ENCODE peak calls at places on chromosomes 6 and 20, in nine cellular contexts. D is body of pancreas; I is right cardiac atrium; Q is CD4-positive, alpha-beta memory T cell; J is mucosa of descending colon; A is BE2C; U is uterus; Y is CD8-positive, alpha-beta T cell; W is pancreas. B is an unnamed sample. For H3K4me1, the result is how much of the 10 kb centered on the place peaks cover.

GRCh38 chr6:20534906-20535305 is 649 bp downstream of the CDKAL1 start:
- DNase-seq in D (no peak), I (no peak), Q (no peak), J (no peak), A (no peak), U (no peak), Y (no peak), W (no peak), B (no peak)

GRCh38 chr6:5869261-5869660 is 137.5 kb downstream of the NRN1 start:
- DNase-seq in D (no peak), I (no peak), Q (no peak), J (no peak), A (no peak), U (no peak), Y (no peak), W (no peak), B (no peak)

GRCh38 chr6:109118337-109118736 is 23.0 kb downstream of the CEP57L1 start:
- DNase-seq in D (no peak), I (no peak), Q (no peak), J (no peak), A (no peak), U (no peak), Y (no peak), W (no peak), B (no peak)

GRCh38 chr6:5030596-5031136 is 26.8 kb upstream of the RPP40 start:
- DNase-seq in D (peak), I (peak), Q (peak), J (peak), A (peak), U (peak), Y (peak), W (peak), B (no peak)

GRCh38 chr20:4962257-4962855 is 39.0 kb downstream of the SLC23A2 start:
- DNase-seq in D (no peak), I (no peak), Q (peak), J (no peak), A (no peak), U (no peak), Y (no peak), W (no peak), B (no peak)

GRCh38 chr6:142771162-142771561 is 173.8 kb downstream of the HIVEP2 start:
- DNase-seq in D (no peak), I (no peak), Q (no peak), J (no peak), A (no peak), U (no peak), Y (no peak), W (no peak), B (no peak)

GRCh38 chr20:46512943-46513844 is at the start of gene ZNF334:
- DNase-seq in D (peak), I (peak), Q (no peak), J (peak), A (peak), U (peak), Y (no peak), W (peak), B (peak)

GRCh38 chr20:63472159-63472811 is at the start of gene KCNQ2:
- DNase-seq in D (no peak), I (no peak), Q (no peak), J (no peak), A (no peak), U (no peak), Y (no peak), W (no peak), B (no peak)

GRCh38 chr20:63658749-63659187 is 656 bp downstream of the RTEL1 start:
- DNase-seq in D (no peak), I (peak), Q (no peak), J (peak), A (no peak), U (no peak), Y (no peak), W (no peak), B (no peak)

DNA sequence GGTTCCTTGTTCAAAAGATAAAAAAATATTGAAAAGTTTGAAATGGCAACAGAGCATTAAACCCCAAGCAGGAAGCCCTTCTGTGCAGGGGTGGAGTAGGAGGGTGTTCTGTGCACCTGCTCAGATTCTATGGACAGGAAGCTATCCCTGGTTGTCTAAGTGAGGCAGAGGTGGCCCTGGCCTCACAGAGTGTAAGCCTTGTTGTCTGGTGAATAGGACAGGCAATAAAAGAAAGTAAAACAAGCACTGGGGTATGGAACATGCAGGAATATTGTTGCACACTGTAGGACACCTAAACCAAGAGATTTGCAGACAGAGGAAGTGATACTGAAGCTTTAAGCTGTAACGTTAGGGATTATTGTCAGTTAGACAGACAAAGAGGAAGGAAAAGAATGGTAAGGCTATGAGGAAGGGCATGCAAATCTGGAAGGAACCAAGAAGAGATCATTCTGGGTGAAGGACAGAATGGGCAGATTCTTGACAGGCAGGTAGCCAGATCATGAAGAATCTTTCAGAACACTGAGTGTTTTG is 66.8 kb downstream of the TBC1D7 start:
- DNase-seq in D (no peak), I (no peak), Q (no peak), J (no peak), A (no peak), U (no peak), Y (no peak), W (no peak), B (no peak)
- H3K4me3 ChIP-seq in D (no peak), I (no peak), Q (no peak), J (no peak), A (no peak), U (no peak), Y (no peak), W (no peak), B (no peak)

DNA sequence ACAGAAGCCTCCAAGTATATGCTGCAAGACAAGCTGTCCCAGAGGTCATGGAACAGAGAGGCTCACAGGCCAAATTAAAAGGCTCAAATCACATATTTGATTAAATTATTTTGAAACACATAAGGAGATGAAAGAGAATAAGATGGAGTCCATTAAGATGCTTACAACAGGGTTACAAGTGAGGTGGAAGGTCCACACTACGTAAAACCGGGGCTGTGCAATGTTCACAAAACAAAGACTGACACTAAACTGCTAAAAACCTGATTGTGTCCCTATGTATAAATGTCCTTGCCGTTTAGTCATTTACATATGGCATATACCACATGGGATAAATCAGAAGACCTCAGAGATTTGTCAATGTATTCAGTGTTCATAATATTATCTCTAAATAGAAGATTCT is 51.7 kb upstream of the RIPOR2 start:
- DNase-seq in D (no peak), I (no peak), Q (no peak), J (no peak), A (no peak), U (no peak), Y (no peak), W (no peak), B (no peak)
- H3K4me1 ChIP-seq in D (under half), I (under half), Q (half or more), J (under half), A (under half), U (under half), Y (half or more), W (under half), B (under half)

GRCh38 chr6:47048638-47049037 is 6.5 kb upstream of the ADGRF1 start:
- DNase-seq in D (no peak), I (no peak), Q (no peak), J (no peak), A (no peak), U (no peak), Y (no peak), W (no peak), B (no peak)
- H3K4me3 ChIP-seq in D (no peak), I (no peak), Q (no peak), J (no peak), A (no peak), U (no peak), Y (no peak), W (no peak), B (no peak)

GRCh38 chr6:156190270-156190669 is 586.9 kb upstream of the ARID1B start:
- DNase-seq in D (no peak), I (peak), Q (no peak), J (no peak), A (peak), U (peak), Y (no peak), W (no peak), B (no peak)
- H3K4me1 ChIP-seq in D (under half), I (under half), Q (under half), J (under half), A (under half), U (under half), Y (under half), W (under half), B (under half)

GRCh38 chr6:3232017-3232838 is 4.8 kb upstream of the TUBB2B start:
- DNase-seq in D (no peak), I (no peak), Q (no peak), J (no peak), A (peak), U (no peak), Y (no peak), W (no peak), B (no peak)
- H3K4me3 ChIP-seq in D (peak), I (peak), Q (no peak), J (no peak), A (peak), U (peak), Y (peak), W (peak), B (peak)

GRCh38 chr6:74073429-74073828 is 377.4 kb downstream of the CD109 start:
- DNase-seq in D (no peak), I (no peak), Q (no peak), J (no peak), A (no peak), U (no peak), Y (no peak), W (no peak), B (no peak)

GRCh38 chr6:74073896-74074295 is 377.9 kb downstream of the CD109 start:
- DNase-seq in D (no peak), I (no peak), Q (no peak), J (no peak), A (no peak), U (no peak), Y (no peak), W (no peak), B (no peak)

GRCh38 chr6:74066168-74066871 is 370.3 kb downstream of the CD109 start:
- DNase-seq in D (no peak), I (no peak), Q (no peak), J (no peak), A (no peak), U (no peak), Y (no peak), W (no peak), B (no peak)

GRCh38 chr6:74068945-74069570 is 373.1 kb downstream of the CD109 start:
- DNase-seq in D (no peak), I (no peak), Q (no peak), J (no peak), A (no peak), U (no peak), Y (no peak), W (no peak), B (no peak)

DNA sequence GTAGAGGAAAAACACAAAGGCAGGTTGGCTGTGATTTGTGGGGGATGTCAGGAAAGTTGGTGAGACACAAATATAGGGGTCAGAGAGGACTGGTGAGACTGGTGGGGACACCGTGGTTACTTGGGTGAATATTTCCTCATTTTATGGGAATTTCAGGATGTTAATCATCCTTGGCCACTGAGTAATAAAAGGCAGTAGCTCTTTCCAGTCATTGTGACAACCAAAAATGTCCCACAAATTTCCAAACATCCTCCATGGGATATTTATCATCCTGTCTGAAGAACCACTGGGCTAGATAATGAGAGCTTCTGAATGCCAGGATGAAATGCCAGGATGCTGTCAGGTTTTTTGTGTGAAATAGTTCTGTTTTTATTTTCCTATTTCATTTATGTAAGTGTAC is 374.1 kb downstream of the CD109 start:
- DNase-seq in D (no peak), I (no peak), Q (no peak), J (no peak), A (no peak), U (no peak), Y (no peak), W (no peak), B (no peak)
- H3K4me1 ChIP-seq in D (under half), I (under half), Q (under half), J (under half), A (under half), U (under half), Y (under half), W (under half), B (under half)

DNA sequence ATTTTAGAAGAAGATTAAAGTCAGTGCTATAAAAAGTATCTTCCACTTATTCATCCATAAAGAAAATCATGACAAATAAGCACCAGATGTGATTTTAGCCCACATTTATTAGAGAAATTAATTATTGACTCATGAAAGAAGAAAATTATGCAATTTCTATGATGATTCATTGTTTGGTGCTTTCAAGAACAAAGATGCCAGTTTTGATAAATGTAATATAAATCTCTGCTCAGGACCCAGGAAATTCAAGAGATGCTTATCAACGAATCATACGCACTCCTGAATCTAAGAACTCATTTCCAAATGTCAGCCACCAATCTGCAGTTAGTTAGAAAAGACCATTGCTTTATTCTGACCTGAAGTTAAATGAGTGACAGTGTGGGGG is 211.4 kb downstream of the ARHGAP18 start:
- DNase-seq in D (no peak), I (no peak), Q (no peak), J (no peak), A (no peak), U (no peak), Y (no peak), W (no peak), B (no peak)
- H3K4me3 ChIP-seq in D (no peak), I (no peak), Q (no peak), J (no peak), A (no peak), U (no peak), Y (no peak), W (no peak), B (no peak)

B was measured in RWPE2.